ENCODE peak calls at places on chromosomes 4 and X, in nine cellular contexts. U is aorta, X is esophagus muscularis mucosa, G is IMR-90, Z is body of pancreas, R is mammary epithelial cell, Y is OCI-LY7, P is tibial artery, L is HCT116. H is an unnamed sample.
A peak's percentile ranks its signal among the peaks of the same experiment; 100 is the strongest.

GRCh38 chr4:26181616-26182015 is 139.2 kb upstream of the RBPJ start:
- DNase-seq in P (no peak), L (no peak), G (peak; percentile 77), X (no peak), Y (no peak), R (peak; percentile 1), U (no peak), Z (no peak), H (no peak)

GRCh38 chrX:140589657-140590056 is 84.8 kb upstream of the SOX3 start:
- DNase-seq in R (no peak), Z (no peak), P (no peak), X (no peak), U (no peak), Y (no peak), L (no peak), G (no peak), H (no peak)

GRCh38 chrX:12162420-12162819 is 24.1 kb downstream of the FRMPD4 start:
- DNase-seq in R (no peak), Z (no peak), L (no peak), P (no peak), Y (no peak), G (peak; percentile 61), U (no peak), X (no peak), H (no peak)

GRCh38 chr4:119020158-119020557 is 115.5 kb upstream of the MYOZ2 start:
- DNase-seq in Z (no peak), U (no peak), G (peak; percentile 80), L (no peak), P (no peak), Y (no peak), X (no peak), R (no peak), H (no peak)

GRCh38 chr4:186827542-186827887 is 103.9 kb upstream of the FAT1 start:
- DNase-seq in P (no peak), Y (no peak), R (no peak), Z (no peak), G (peak; percentile 51), X (no peak), L (no peak), U (no peak), H (no peak)

GRCh38 chrX:10619311-10620015 is 922 bp downstream of the MID1 start:
- DNase-seq in L (no peak), Y (no peak), G (no peak), U (no peak), R (no peak), Z (no peak), P (no peak), X (no peak), H (no peak)

GRCh38 chr4:47488706-47489105 is 3.6 kb downstream of the ATP10D start:
- DNase-seq in Z (no peak), P (no peak), Y (no peak), U (no peak), L (no peak), R (no peak), G (no peak), X (no peak), H (no peak)

GRCh38 chr4:167955006-167955405 is 137.3 kb upstream of the ANXA10 start:
- DNase-seq in L (no peak), U (no peak), Z (no peak), G (no peak), X (no peak), Y (no peak), P (no peak), R (no peak), H (no peak)

GRCh38 chrX:8358302-8358701 is 106.3 kb upstream of the VCX3B start:
- DNase-seq in Z (no peak), U (no peak), L (no peak), P (no peak), G (no peak), Y (no peak), X (no peak), R (no peak), H (no peak)

GRCh38 chrX:34915463-34916225 is 27.0 kb upstream of the FAM47B start:
- DNase-seq in Y (no peak), Z (no peak), P (no peak), L (no peak), X (no peak), G (no peak), R (peak; percentile 59), U (no peak), H (no peak)

GRCh38 chr4:144531841-144532240 is 114.1 kb upstream of the HHIP start:
- DNase-seq in X (no peak), Y (no peak), L (no peak), G (no peak), Z (no peak), R (no peak), U (no peak), P (no peak), H (no peak)

GRCh38 chrX:43956034-43956433 is 17.2 kb downstream of the NDP start:
- DNase-seq in P (no peak), Z (no peak), Y (no peak), U (no peak), G (no peak), X (no peak), L (no peak), R (no peak), H (no peak)

GRCh38 chrX:30957753-30958152 is 68.7 kb upstream of the TAB3 start:
- DNase-seq in G (peak; percentile 1), X (no peak), Z (peak; percentile 21), U (no peak), R (peak; percentile 5), P (no peak), Y (no peak), L (no peak), H (no peak)

GRCh38 chrX:101759000-101759399 is 99.3 kb upstream of the ARMCX2 start:
- DNase-seq in P (peak; percentile 59), Z (peak; percentile 20), Y (peak; percentile 38), R (peak; percentile 1), X (no peak), G (peak; percentile 49), U (no peak), L (peak; percentile 24), H (no peak)

GRCh38 chr4:153618831-153619230 is 65.2 kb upstream of the TLR2 start:
- DNase-seq in Y (no peak), R (no peak), Z (no peak), G (peak; percentile 13), P (no peak), X (no peak), U (no peak), L (no peak), H (no peak)
- H3K36me3 ChIP-seq in Y (peaks cover 100% of the 10 kb centered on the region), R (peaks cover 3% of the 10 kb centered on the region), Z (peaks cover 44% of the 10 kb centered on the region), G (peaks cover 15% of the 10 kb centered on the region), P (peaks cover 35% of the 10 kb centered on the region), X (peaks cover 67% of the 10 kb centered on the region), U (no peaks in the 10 kb centered on the region), L (peaks cover 9% of the 10 kb centered on the region), H (peaks cover 67% of the 10 kb centered on the region)

GRCh38 chrX:133980406-133980805 is 5.0 kb downstream of the GPC3 start:
- DNase-seq in Y (no peak), G (no peak), L (no peak), P (no peak), Z (no peak), R (no peak), U (no peak), X (no peak), H (no peak)
- H3K27ac ChIP-seq in Y (no peak overlapping the region), G (no peak overlapping the region), L (no peak overlapping the region), P (no peak overlapping the region), Z (no peak overlapping the region), R (no peak overlapping the region), U (no peak overlapping the region), X (no peak overlapping the region), H (no peak overlapping the region)

GRCh38 chr4:51885371-51885770 is 42.4 kb downstream of the DCUN1D4 start:
- DNase-seq in Z (no peak), L (peak; percentile 13), X (no peak), U (no peak), G (peak; percentile 28), P (no peak), R (no peak), Y (peak; percentile 29), H (no peak)

GRCh38 chr4:51884055-51884454 is 41.1 kb downstream of the DCUN1D4 start:
- DNase-seq in P (no peak), R (no peak), G (no peak), Y (no peak), X (no peak), L (no peak), U (no peak), Z (no peak), H (no peak)

GRCh38 chr4:51884606-51885005 is 41.7 kb downstream of the DCUN1D4 start:
- DNase-seq in P (no peak), G (no peak), R (no peak), U (no peak), Z (no peak), Y (no peak), X (no peak), L (no peak), H (no peak)

GRCh38 chr4:51874551-51874950 is 31.6 kb downstream of the DCUN1D4 start:
- DNase-seq in G (no peak), Y (no peak), X (no peak), R (no peak), Z (no peak), P (no peak), U (no peak), L (no peak), H (no peak)

GRCh38 chr4:51880016-51880915 is 37.3 kb downstream of the DCUN1D4 start:
- DNase-seq in U (no peak), L (no peak), Y (no peak), Z (no peak), X (no peak), G (peak; percentile 45), R (peak; percentile 10), P (no peak), H (no peak)
- H3K36me3 ChIP-seq in U (no peaks in the 10 kb centered on the region), L (peaks cover 7% of the 10 kb centered on the region), Y (peaks cover 8% of the 10 kb centered on the region), Z (peaks cover 13% of the 10 kb centered on the region), X (peaks cover 93% of the 10 kb centered on the region), G (peaks cover 25% of the 10 kb centered on the region), R (peaks cover 25% of the 10 kb centered on the region), P (peaks cover 36% of the 10 kb centered on the region), H (no peaks in the 10 kb centered on the region)

GRCh38 chrX:13760428-13760827 is 25.9 kb downstream of the OFD1 start:
- DNase-seq in L (no peak), X (no peak), Z (no peak), U (no peak), Y (no peak), P (no peak), G (no peak), R (no peak), H (no peak)

GRCh38 chrX:13762015-13762414 is 27.5 kb downstream of the OFD1 start:
- DNase-seq in X (no peak), L (no peak), Y (no peak), G (no peak), P (no peak), U (no peak), Z (no peak), R (no peak), H (no peak)

GRCh38 chrX:13763489-13763888 is 28.9 kb downstream of the OFD1 start:
- DNase-seq in X (no peak), G (no peak), Z (no peak), Y (no peak), L (no peak), R (no peak), P (peak; percentile 66), U (no peak), H (no peak)

GRCh38 chrX:13759152-13759718 is 24.7 kb downstream of the OFD1 start:
- DNase-seq in U (no peak), Y (peak; percentile 83), P (no peak), Z (no peak), G (no peak), R (no peak), L (no peak), X (no peak), H (no peak)

DNA sequence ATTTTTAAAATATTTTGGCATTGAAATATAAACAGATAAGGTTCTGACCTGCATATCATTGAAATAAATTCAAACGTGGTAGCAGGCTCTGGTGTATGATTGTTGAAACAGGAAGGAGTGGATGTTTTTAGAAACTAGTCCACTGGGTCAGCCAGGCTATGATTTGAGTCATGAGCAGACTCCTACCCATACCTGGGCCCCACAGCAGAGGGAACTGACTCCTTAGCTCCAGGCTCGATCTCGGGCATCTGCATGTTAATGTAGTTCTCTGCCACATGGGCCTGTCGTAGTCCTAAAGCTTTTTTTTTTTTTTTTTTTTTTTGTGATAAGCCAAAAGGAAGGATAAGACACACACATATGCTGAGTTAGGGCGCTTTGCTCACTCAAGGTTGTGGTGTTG is 27.1 kb downstream of the OFD1 start:
- DNase-seq in G (peak; percentile 46), P (no peak), L (no peak), U (no peak), Y (peak; percentile 47), R (peak; percentile 17), Z (no peak), X (no peak), H (no peak)
- H3K27ac ChIP-seq in G (no peak overlapping the region), P (no peak overlapping the region), L (no peak overlapping the region), U (no peak overlapping the region), Y (peak overlapping the region; percentile 100), R (no peak overlapping the region), Z (no peak overlapping the region), X (no peak overlapping the region), H (no peak overlapping the region)